ENCODE peak calls at places on chromosomes 7 and 10, in seven cellular contexts. P is kidney epithelial cell; L is activated T-cell treated with anti-CD3 and anti-CD28 coated beads, Interleukin-2, amount 50 U/mL, for 1 hour; C is AG20443; W is activated naive CD8-positive, alpha-beta T cell treated with anti-CD3 and anti-CD28 coated beads for 36 hours; X is esophagus squamous epithelium; A is brain microvascular endothelial cell. B is an unnamed sample.
A peak's percentile ranks its signal among the peaks of the same experiment; 100 is the strongest.

GRCh38 chr7:144386741-144387140 is 16.8 kb downstream of the NOBOX start:
- DNase-seq in P (no peak), L (no peak), C (peak; percentile 36), W (no peak), X (no peak), A (peak; percentile 61), B (peak; percentile 36)

GRCh38 chr7:45026984-45027773 is 27.2 kb downstream of the CCM2 start:
- DNase-seq in P (no peak), L (peak; percentile 44), C (peak; percentile 21), W (peak; percentile 20), X (no peak), A (no peak), B (peak; percentile 14)

GRCh38 chr10:110075726-110076125 is 67.9 kb downstream of the ADD3 start:
- DNase-seq in P (no peak), L (no peak), C (no peak), W (no peak), X (no peak), A (no peak), B (no peak)

GRCh38 chr7:81470084-81470723 is 299.6 kb downstream of the HGF start:
- DNase-seq in P (peak; percentile 25), L (no peak), C (peak; percentile 81), W (peak; percentile 32), X (no peak), A (peak; percentile 56), B (peak; percentile 82)

GRCh38 chr7:5557920-5558401 is 134.3 kb upstream of the TNRC18 start:
- DNase-seq in P (no peak), L (peak; percentile 29), C (peak; percentile 68), W (peak; percentile 26), X (no peak), A (no peak), B (no peak)

GRCh38 chr7:209416-209815 is 17.0 kb downstream of the FAM20C start:
- DNase-seq in P (no peak), L (no peak), C (no peak), W (no peak), X (no peak), A (no peak), B (no peak)

GRCh38 chr10:91164520-91165065 is 55.9 kb upstream of the PCGF5 start:
- DNase-seq in P (no peak), L (no peak), C (no peak), W (no peak), X (no peak), A (peak; percentile 5), B (no peak)

GRCh38 chr10:78416031-78416800 is 382.6 kb downstream of the RPS24 start:
- DNase-seq in P (peak; percentile 21), L (no peak), C (peak; percentile 80), W (no peak), X (no peak), A (peak; percentile 3), B (peak; percentile 8)

GRCh38 chr7:102875700-102876192 is 37.1 kb upstream of the LRRC17 start:
- DNase-seq in P (peak; percentile 100), L (no peak), C (peak; percentile 92), W (peak; percentile 30), X (no peak), A (peak; percentile 99), B (peak; percentile 95)

GRCh38 chr7:154744226-154744860 is 258.6 kb downstream of the PAXIP1 start:
- DNase-seq in P (no peak), L (no peak), C (peak; percentile 48), W (peak; percentile 36), X (no peak), A (no peak), B (no peak)

GRCh38 chr7:137080516-137081203 is 212.2 kb downstream of the CHRM2 start:
- DNase-seq in P (no peak), L (no peak), C (no peak), W (no peak), X (no peak), A (no peak), B (peak; percentile 59)

GRCh38 chr7:92768501-92769360 is 67.6 kb downstream of the CDK6 start:
- DNase-seq in P (no peak), L (no peak), C (no peak), W (peak; percentile 23), X (no peak), A (peak; percentile 56), B (no peak)